ENCODE peak calls at places on chromosomes 6 and 20, in eight cellular contexts. T is GM23248; Q is pancreas; R is effector memory CD4-positive, alpha-beta T cell; Y is CD8-positive, alpha-beta T cell; V is neuronal stem cell; K is heart right ventricle; F is CD4-positive, alpha-beta memory T cell. B is an unnamed sample. For H3K27me3 and H3K4me1, the result is how much of the 10 kb centered on the place peaks cover.

GRCh38 chr6:112694986-112695385 is 347.9 kb downstream of the RFPL4B start:
- DNase-seq in T (no peak), Q (no peak), R (no peak), Y (no peak), V (peak), K (no peak), F (no peak), B (no peak)

GRCh38 chr20:25517124-25517523 is 68.2 kb downstream of the NINL start:
- DNase-seq in T (no peak), Q (peak), R (no peak), Y (no peak), V (no peak), K (no peak), F (no peak), B (no peak)

GRCh38 chr6:18016698-18017097 is 29.3 kb upstream of the KIF13A start:
- DNase-seq in T (no peak), Q (no peak), R (no peak), Y (no peak), V (no peak), K (no peak), F (no peak), B (no peak)

GRCh38 chr6:19999319-20000191 is 162.4 kb downstream of the ID4 start:
- DNase-seq in T (peak), Q (no peak), R (no peak), Y (no peak), V (no peak), K (no peak), F (no peak), B (no peak)

GRCh38 chr6:25154034-25154596 is 125.1 kb upstream of the CARMIL1 start:
- DNase-seq in T (no peak), Q (no peak), R (no peak), Y (no peak), V (no peak), K (no peak), F (no peak), B (no peak)

GRCh38 chr6:170084166-170084730 is 206.6 kb downstream of the DLL1 start:
- DNase-seq in T (no peak), Q (no peak), R (no peak), Y (no peak), V (no peak), K (no peak), F (no peak), B (no peak)

GRCh38 chr6:30915591-30915946 is 1.5 kb downstream of the VARS2 start:
- DNase-seq in T (peak), Q (no peak), R (no peak), Y (no peak), V (peak), K (peak), F (peak), B (no peak)

GRCh38 chr6:112562348-112563220 is 215.5 kb downstream of the RFPL4B start:
- DNase-seq in T (peak), Q (no peak), R (no peak), Y (no peak), V (no peak), K (no peak), F (no peak), B (no peak)

GRCh38 chr6:148430897-148431296 is 88.3 kb downstream of the SASH1 start:
- DNase-seq in T (no peak), Q (no peak), R (no peak), Y (no peak), V (no peak), K (no peak), F (no peak), B (no peak)

GRCh38 chr6:113172531-113172966 is 684.6 kb upstream of the MARCKS start:
- DNase-seq in T (no peak), Q (peak), R (no peak), Y (no peak), V (no peak), K (peak), F (no peak), B (no peak)

GRCh38 chr20:13771853-13772453 is 12.8 kb downstream of the ESF1 start:
- DNase-seq in T (peak), Q (no peak), R (no peak), Y (no peak), V (no peak), K (no peak), F (peak), B (no peak)

GRCh38 chr6:116586738-116587137 is 15.4 kb downstream of the RWDD1 start:
- DNase-seq in T (no peak), Q (no peak), R (no peak), Y (no peak), V (no peak), K (no peak), F (no peak), B (no peak)

GRCh38 chr6:1630771-1631217 is 21.1 kb downstream of the FOXC1 start:
- DNase-seq in T (no peak), Q (no peak), R (no peak), Y (no peak), V (no peak), K (no peak), F (no peak), B (no peak)

GRCh38 chr6:89597988-89598387 is 40.6 kb downstream of the LYRM2 start:
- DNase-seq in T (peak), Q (no peak), R (no peak), Y (no peak), V (no peak), K (no peak), F (no peak), B (no peak)

GRCh38 chr6:169620171-169621125 is 81.4 kb downstream of the WDR27 start:
- DNase-seq in T (peak), Q (no peak), R (no peak), Y (no peak), V (no peak), K (no peak), F (no peak), B (no peak)

GRCh38 chr6:87172292-87172691 is 16.9 kb downstream of the ZNF292 start:
- DNase-seq in T (no peak), Q (no peak), R (no peak), Y (no peak), V (no peak), K (no peak), F (no peak), B (no peak)

GRCh38 chr20:40563296-40563950 is 125.6 kb downstream of the MAFB start:
- DNase-seq in T (peak), Q (no peak), R (no peak), Y (no peak), V (no peak), K (no peak), F (no peak), B (peak)

GRCh38 chr6:14676084-14676483 is 558.5 kb downstream of the CD83 start:
- DNase-seq in T (peak), Q (no peak), R (no peak), Y (no peak), V (no peak), K (no peak), F (no peak), B (no peak)

GRCh38 chr6:141552463-141552862 is 580.3 kb upstream of the GJE1 start:
- DNase-seq in T (peak), Q (no peak), R (no peak), Y (no peak), V (no peak), K (peak), F (peak), B (no peak)

GRCh38 chr20:6067765-6068318 is 14.0 kb upstream of the LRRN4 start:
- DNase-seq in T (no peak), Q (no peak), R (no peak), Y (no peak), V (no peak), K (no peak), F (no peak), B (no peak)

GRCh38 chr6:73942581-73942980 is 246.6 kb downstream of the CD109 start:
- DNase-seq in T (peak), Q (no peak), R (no peak), Y (no peak), V (no peak), K (no peak), F (no peak), B (no peak)

GRCh38 chr20:32191873-32192272 is 15.7 kb downstream of the PLAGL2 start:
- DNase-seq in T (peak), Q (no peak), R (no peak), Y (no peak), V (no peak), K (no peak), F (no peak), B (no peak)

GRCh38 chr6:161195418-161195817 is 78.4 kb downstream of the AGPAT4 start:
- DNase-seq in T (no peak), Q (no peak), R (no peak), Y (no peak), V (no peak), K (no peak), F (no peak), B (no peak)

GRCh38 chr6:169723991-169724553 is at the start of gene PHF10:
- DNase-seq in T (peak), Q (peak), R (peak), Y (peak), V (peak), K (peak), F (peak), B (peak)

GRCh38 chr6:142152731-142153130 is 5.7 kb downstream of the VTA1 start:
- DNase-seq in T (peak), Q (no peak), R (no peak), Y (no peak), V (no peak), K (no peak), F (no peak), B (no peak)

GRCh38 chr20:42979720-42980119 is 210.0 kb downstream of the PTPRT start:
- DNase-seq in T (no peak), Q (no peak), R (no peak), Y (no peak), V (no peak), K (no peak), F (no peak), B (no peak)
- H3K27me3 ChIP-seq in T (under half), Q (under half), R (under half), Y (under half), V (under half), K (under half), F (under half), B (under half)

GRCh38 chr20:17673082-17673481 is 9.0 kb downstream of the RRBP1 start:
- DNase-seq in T (no peak), Q (no peak), R (no peak), Y (no peak), V (no peak), K (no peak), F (no peak), B (no peak)

GRCh38 chr20:17676378-17676759 is 5.7 kb downstream of the RRBP1 start:
- DNase-seq in T (no peak), Q (no peak), R (no peak), Y (no peak), V (no peak), K (no peak), F (no peak), B (no peak)

GRCh38 chr20:17675519-17676377 is 6.3 kb downstream of the RRBP1 start:
- DNase-seq in T (no peak), Q (no peak), R (no peak), Y (no peak), V (no peak), K (no peak), F (no peak), B (no peak)

GRCh38 chr20:17676942-17677341 is 5.1 kb downstream of the RRBP1 start:
- DNase-seq in T (peak), Q (no peak), R (no peak), Y (no peak), V (no peak), K (no peak), F (no peak), B (no peak)

DNA sequence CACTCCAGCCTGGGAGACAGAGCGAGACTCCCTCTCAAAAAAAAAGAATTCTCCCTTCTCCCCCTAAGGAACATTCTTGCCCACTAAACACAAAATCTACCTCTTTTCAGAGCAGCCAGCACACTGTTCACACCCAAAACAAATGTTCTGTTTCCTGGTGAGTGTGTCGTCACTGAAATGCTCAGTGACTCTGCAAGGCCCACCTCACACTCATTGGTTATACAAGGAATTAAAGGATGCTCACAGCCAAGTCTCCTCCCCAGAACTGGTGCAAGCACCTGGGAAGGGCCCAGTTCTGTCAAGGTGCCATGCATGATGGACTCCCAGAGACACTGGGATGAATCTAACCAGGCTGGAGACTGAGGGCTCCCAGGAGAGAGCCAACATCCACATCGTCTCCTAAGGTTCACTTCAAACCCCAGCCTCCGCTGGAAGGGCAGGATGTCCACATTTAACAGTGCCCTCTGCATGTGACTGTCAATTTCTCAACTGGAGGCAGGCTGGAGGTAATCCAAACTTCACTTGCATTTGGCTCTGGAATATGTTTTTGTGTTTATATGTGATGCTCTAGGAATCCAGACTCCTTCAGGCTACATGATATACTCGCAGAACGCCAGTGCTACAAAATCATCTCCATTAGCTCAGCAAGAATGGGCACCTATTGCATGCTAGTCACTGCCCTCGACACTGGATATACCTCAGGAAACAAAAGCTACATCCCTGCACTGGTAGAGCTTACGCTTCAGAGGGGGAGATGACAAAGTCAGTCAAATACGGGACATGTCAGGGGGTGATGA is 7.1 kb downstream of the RRBP1 start:
- DNase-seq in T (peak), Q (no peak), R (no peak), Y (no peak), V (no peak), K (no peak), F (no peak), B (no peak)
- H3K4me1 ChIP-seq in T (half or more), Q (half or more), R (under half), Y (under half), V (under half), K (half or more), F (under half), B (under half)

GRCh38 chr6:43993881-43994523 is 133.2 kb downstream of the MRPL14 start:
- DNase-seq in T (no peak), Q (no peak), R (no peak), Y (no peak), V (no peak), K (no peak), F (no peak), B (peak)
- H3K27ac ChIP-seq in T (no peak), Q (peak), R (no peak), Y (no peak), V (no peak), K (peak), F (no peak), B (peak)

GRCh38 chr6:45703041-45703739 is 312.5 kb downstream of the CLIC5 start:
- DNase-seq in T (peak), Q (no peak), R (no peak), Y (no peak), V (no peak), K (no peak), F (no peak), B (no peak)
- H3K27me3 ChIP-seq in T (under half), Q (under half), R (under half), Y (under half), V (under half), K (under half), F (under half), B (under half)

DNA sequence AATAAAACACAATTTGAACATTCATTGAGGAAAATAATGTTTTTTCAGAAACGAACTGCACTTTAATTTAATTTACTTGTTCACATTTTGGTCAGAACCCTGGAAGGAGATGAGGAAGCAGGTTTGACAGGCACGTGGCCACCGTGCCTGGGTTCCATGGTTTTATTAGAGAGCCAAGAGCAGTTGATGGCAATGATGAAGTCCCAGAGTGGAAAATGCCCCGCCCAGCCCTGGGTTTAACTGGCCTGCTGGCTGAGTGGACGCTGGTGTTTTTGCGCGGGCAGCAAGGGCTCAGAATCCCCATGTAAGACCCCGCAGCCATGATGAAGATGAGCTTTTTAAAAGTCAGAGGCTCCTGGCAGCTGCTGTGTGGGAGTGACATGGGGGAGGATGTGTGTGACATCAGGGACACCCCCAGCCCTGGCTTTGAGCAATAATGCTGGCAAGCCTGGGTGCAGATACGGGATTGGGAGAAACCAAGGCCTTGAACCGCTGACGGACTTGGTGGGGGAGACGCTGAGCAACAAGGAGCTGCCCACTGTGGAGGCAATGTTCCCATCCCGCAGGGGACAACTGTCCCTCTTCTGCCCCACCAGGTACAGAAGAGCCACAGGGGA is 33.0 kb upstream of the SLCO4A1 start:
- DNase-seq in T (no peak), Q (no peak), R (no peak), Y (no peak), V (no peak), K (no peak), F (no peak), B (no peak)
- H3K4me1 ChIP-seq in T (under half), Q (under half), R (under half), Y (under half), V (under half), K (under half), F (under half), B (under half)

DNA sequence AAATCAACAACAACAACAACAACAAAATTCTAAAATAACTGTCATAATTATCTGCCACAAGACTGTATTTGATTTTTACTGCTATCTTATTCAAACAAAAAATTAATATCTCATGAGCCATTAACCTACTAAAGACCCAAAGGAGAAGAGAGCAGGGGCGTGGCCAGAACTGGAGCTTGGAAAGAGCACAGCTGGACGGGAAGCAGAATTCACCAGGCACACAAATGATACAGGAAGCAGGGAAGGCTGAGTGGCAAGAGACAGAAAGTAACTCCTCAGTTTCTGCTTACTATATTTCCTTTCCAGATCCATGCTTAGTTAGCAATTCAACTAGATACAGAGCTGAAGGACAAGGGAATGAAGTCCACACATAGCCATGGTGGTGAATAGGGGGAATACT is 54.4 kb downstream of the FKBP5 start:
- DNase-seq in T (peak), Q (peak), R (no peak), Y (no peak), V (no peak), K (peak), F (no peak), B (peak)
- H3K27ac ChIP-seq in T (no peak), Q (peak), R (no peak), Y (no peak), V (no peak), K (no peak), F (no peak), B (peak)

GRCh38 chr20:46283426-46283825 is 24.9 kb downstream of the CDH22 start:
- DNase-seq in T (no peak), Q (no peak), R (no peak), Y (no peak), V (no peak), K (no peak), F (no peak), B (no peak)

GRCh38 chr20:46284028-46284427 is 24.3 kb downstream of the CDH22 start:
- DNase-seq in T (no peak), Q (no peak), R (no peak), Y (no peak), V (no peak), K (no peak), F (no peak), B (no peak)

GRCh38 chr20:46285740-46286139 is 22.6 kb downstream of the CDH22 start:
- DNase-seq in T (no peak), Q (no peak), R (no peak), Y (no peak), V (no peak), K (no peak), F (no peak), B (no peak)

GRCh38 chr20:46286380-46286779 is 21.9 kb downstream of the CDH22 start:
- DNase-seq in T (no peak), Q (no peak), R (no peak), Y (no peak), V (no peak), K (no peak), F (no peak), B (no peak)

GRCh38 chr20:46285072-46285471 is 23.2 kb downstream of the CDH22 start:
- DNase-seq in T (no peak), Q (no peak), R (no peak), Y (no peak), V (no peak), K (no peak), F (no peak), B (no peak)
- H3K27me3 ChIP-seq in T (under half), Q (under half), R (under half), Y (under half), V (under half), K (under half), F (under half), B (under half)

DNA sequence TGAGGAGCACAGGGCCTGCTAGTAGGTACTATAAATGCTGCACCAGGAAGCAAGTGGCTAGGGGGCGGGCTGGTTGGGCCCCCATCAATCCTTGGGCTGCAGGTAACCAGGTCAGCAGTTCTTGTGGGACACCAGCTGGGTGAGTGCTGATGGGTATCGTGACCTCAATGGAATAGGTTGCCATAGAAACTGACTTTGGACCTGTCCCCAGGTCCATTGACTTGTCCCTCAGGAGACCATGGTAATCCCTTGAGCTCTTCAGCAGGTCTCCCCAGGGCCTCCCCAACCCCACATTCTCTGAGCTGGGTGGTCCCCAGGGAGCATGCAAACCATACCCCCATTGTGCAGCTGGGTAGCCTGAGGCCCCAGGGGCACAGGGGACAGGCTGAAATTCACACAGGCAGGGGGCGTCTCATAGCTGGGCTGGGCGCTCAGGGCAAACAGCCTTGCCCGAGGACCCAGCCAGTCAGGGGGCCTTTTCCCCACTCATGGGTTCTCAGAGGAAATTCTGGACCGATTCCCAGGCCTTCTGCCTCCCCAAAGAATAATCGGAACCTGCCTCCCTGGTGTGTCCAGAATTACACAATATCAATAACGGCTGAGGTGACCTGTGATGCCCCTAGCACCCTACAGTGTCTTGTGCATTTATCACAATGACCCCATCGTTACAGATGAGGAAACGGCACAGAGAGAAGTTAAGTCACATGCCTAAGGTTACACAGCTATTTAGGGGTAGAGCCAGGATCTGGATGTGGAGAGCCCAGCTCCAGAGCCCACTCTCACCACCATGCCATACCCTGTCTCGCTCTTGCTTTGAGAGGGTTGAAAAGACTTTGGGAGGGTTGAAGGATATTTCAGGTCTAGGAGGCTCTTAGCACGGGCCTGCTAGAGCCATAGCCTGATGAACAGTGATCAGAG is 35.9 kb downstream of the SRC start:
- DNase-seq in T (no peak), Q (no peak), R (no peak), Y (no peak), V (no peak), K (no peak), F (no peak), B (no peak)
- H3K4me1 ChIP-seq in T (under half), Q (under half), R (under half), Y (under half), V (under half), K (under half), F (under half), B (under half)